ENCODE peak calls at places on chromosomes 5 and 9, in seven cellular contexts. S, Q, B, H, X, U and L are unnamed samples.

GRCh38 chr5:14059810-14060209 is 83.3 kb upstream of the TRIO start:
- DNase-seq in U (no peak), H (no peak), X (no peak), Q (no peak), B (no peak), S (no peak), L (no peak)

GRCh38 chr5:123754167-123754840 is 242.3 kb downstream of the CSNK1G3 start:
- DNase-seq in U (no peak), X (no peak), S (no peak), H (no peak), Q (no peak), B (no peak), L (no peak)

GRCh38 chr9:120362446-120362845 is 217.5 kb downstream of the CDK5RAP2 start:
- DNase-seq in U (no peak), B (no peak), S (no peak), H (no peak), Q (no peak), X (no peak), L (no peak)

GRCh38 chr5:151219138-151219537 is 4.8 kb downstream of the CCDC69 start:
- DNase-seq in B (no peak), Q (no peak), H (no peak), S (no peak), X (no peak), U (no peak), L (no peak)

GRCh38 chr5:124932791-124933600 is 186.6 kb upstream of the ZNF608 start:
- DNase-seq in H (peak), S (no peak), Q (peak), X (peak), B (no peak), U (no peak), L (no peak)

GRCh38 chr9:12718482-12719026 is 25.4 kb downstream of the TYRP1 start:
- DNase-seq in Q (peak), X (no peak), H (no peak), B (peak), S (no peak), U (peak), L (no peak)

GRCh38 chr9:36029765-36030528 is 6.8 kb upstream of the RECK start:
- DNase-seq in X (no peak), S (no peak), Q (no peak), U (no peak), H (no peak), B (no peak), L (no peak)

GRCh38 chr9:5893591-5894236 is 3.0 kb downstream of the MLANA start:
- DNase-seq in S (no peak), U (no peak), H (no peak), Q (no peak), X (no peak), B (no peak), L (no peak)

GRCh38 chr5:174318578-174318977 is 273.1 kb downstream of the NSG2 start:
- DNase-seq in U (no peak), H (no peak), Q (no peak), X (no peak), S (no peak), B (no peak), L (no peak)

GRCh38 chr5:95178046-95178651 is 106.7 kb downstream of the MCTP1 start:
- DNase-seq in X (no peak), Q (no peak), S (no peak), U (peak), B (peak), H (no peak), L (no peak)

GRCh38 chr5:82793808-82794419 is 283.3 kb downstream of the TMEM167A start:
- DNase-seq in U (peak), H (no peak), X (peak), B (peak), S (no peak), Q (no peak), L (peak)

GRCh38 chr5:110623875-110624274 is 102.6 kb downstream of the TMEM232 start:
- DNase-seq in U (no peak), Q (no peak), X (no peak), B (no peak), H (no peak), S (no peak), L (no peak)

GRCh38 chr5:127673401-127673800 is 24.5 kb downstream of the CTXN3 start:
- DNase-seq in Q (no peak), X (no peak), S (no peak), B (no peak), H (no peak), U (no peak), L (no peak)

GRCh38 chr5:180808461-180809000 is 5.9 kb upstream of the MGAT1 start:
- DNase-seq in H (peak), S (peak), Q (no peak), B (no peak), U (no peak), X (no peak), L (peak)

GRCh38 chr5:36646507-36647023 is 40.2 kb downstream of the SLC1A3 start:
- DNase-seq in X (no peak), H (no peak), S (no peak), Q (peak), B (no peak), U (no peak), L (no peak)

GRCh38 chr5:137453476-137454080 is 45.5 kb downstream of the SPOCK1 start:
- DNase-seq in B (no peak), X (no peak), Q (no peak), U (no peak), H (no peak), S (no peak), L (peak)

GRCh38 chr5:132259061-132259851 is 1.8 kb downstream of the PDLIM4 start:
- DNase-seq in S (peak), B (peak), H (peak), Q (peak), X (peak), U (no peak), L (no peak)

GRCh38 chr9:72193478-72193881 is 44.2 kb downstream of the GDA start:
- DNase-seq in U (peak), H (no peak), S (no peak), B (no peak), X (no peak), Q (no peak), L (no peak)

GRCh38 chr5:87302061-87302460 is 34.4 kb downstream of the RASA1 start:
- DNase-seq in X (no peak), H (no peak), U (no peak), S (no peak), B (no peak), Q (no peak), L (no peak)

GRCh38 chr9:6999788-7000187 is 242.0 kb downstream of the KDM4C start:
- DNase-seq in U (no peak), X (no peak), B (no peak), Q (no peak), S (no peak), H (no peak), L (no peak)